ENCODE peak calls at places on chromosome 2, in ten cellular contexts. One of them, this sample, is unnamed.

GRCh38 chr2:174776223-174776622 is 12.0 kb upstream of the CHRNA1 start:
- DNase-seq in stimulated activated CD8-positive, alpha-beta memory T cell treated with anti-CD3 and anti-CD28 coated beads, Interleukin-15, amount 100 ng/mL, for 24 hours: no peak
- DNase-seq in T-helper 1 cell: no peak
- DNase-seq in hepatic stellate cell: no peak
- DNase-seq in MM.1S: no peak
- DNase-seq in HFFc6: no peak
- DNase-seq in NCI-H1092: no peak
- DNase-seq in NCI-H524: no peak
- DNase-seq in AG04449: no peak
- DNase-seq in NCI-H774: no peak
- DNase-seq in this sample: no peak

GRCh38 chr2:75025633-75026380 is 67.4 kb downstream of the POLE4 start:
- DNase-seq in MM.1S: no peak
- DNase-seq in AG04449: no peak
- DNase-seq in stimulated activated CD8-positive, alpha-beta memory T cell treated with anti-CD3 and anti-CD28 coated beads, Interleukin-15, amount 100 ng/mL, for 24 hours: no peak
- DNase-seq in HFFc6: peak
- DNase-seq in NCI-H774: no peak
- DNase-seq in hepatic stellate cell: no peak
- DNase-seq in T-helper 1 cell: no peak
- DNase-seq in NCI-H1092: no peak
- DNase-seq in NCI-H524: no peak
- DNase-seq in this sample: no peak

GRCh38 chr2:223056656-223057418 is 4.8 kb downstream of the KCNE4 start:
- DNase-seq in HFFc6: no peak
- DNase-seq in NCI-H524: no peak
- DNase-seq in MM.1S: no peak
- DNase-seq in NCI-H774: no peak
- DNase-seq in hepatic stellate cell: no peak
- DNase-seq in T-helper 1 cell: no peak
- DNase-seq in NCI-H1092: peak
- DNase-seq in stimulated activated CD8-positive, alpha-beta memory T cell treated with anti-CD3 and anti-CD28 coated beads, Interleukin-15, amount 100 ng/mL, for 24 hours: no peak
- DNase-seq in AG04449: no peak
- DNase-seq in this sample: no peak

GRCh38 chr2:171687287-171688128 is at the start of gene DYNC1I2:
- DNase-seq in MM.1S: peak
- DNase-seq in hepatic stellate cell: peak
- DNase-seq in HFFc6: peak
- DNase-seq in stimulated activated CD8-positive, alpha-beta memory T cell treated with anti-CD3 and anti-CD28 coated beads, Interleukin-15, amount 100 ng/mL, for 24 hours: peak
- DNase-seq in NCI-H524: peak
- DNase-seq in T-helper 1 cell: peak
- DNase-seq in AG04449: peak
- DNase-seq in NCI-H774: peak
- DNase-seq in NCI-H1092: peak
- DNase-seq in this sample: peak

GRCh38 chr2:232860593-232861241 is 9.3 kb upstream of the SNORC start:
- DNase-seq in HFFc6: no peak
- DNase-seq in NCI-H524: no peak
- DNase-seq in MM.1S: no peak
- DNase-seq in T-helper 1 cell: no peak
- DNase-seq in stimulated activated CD8-positive, alpha-beta memory T cell treated with anti-CD3 and anti-CD28 coated beads, Interleukin-15, amount 100 ng/mL, for 24 hours: no peak
- DNase-seq in NCI-H774: no peak
- DNase-seq in hepatic stellate cell: no peak
- DNase-seq in NCI-H1092: no peak
- DNase-seq in AG04449: no peak
- DNase-seq in this sample: no peak

GRCh38 chr2:149019768-149020167 is 18.7 kb upstream of the LYPD6B start:
- DNase-seq in T-helper 1 cell: no peak
- DNase-seq in stimulated activated CD8-positive, alpha-beta memory T cell treated with anti-CD3 and anti-CD28 coated beads, Interleukin-15, amount 100 ng/mL, for 24 hours: no peak
- DNase-seq in NCI-H524: no peak
- DNase-seq in HFFc6: no peak
- DNase-seq in AG04449: no peak
- DNase-seq in NCI-H774: peak
- DNase-seq in NCI-H1092: no peak
- DNase-seq in hepatic stellate cell: no peak
- DNase-seq in MM.1S: no peak
- DNase-seq in this sample: no peak

GRCh38 chr2:201021914-201022313 is 49.6 kb downstream of the HYCC2 start:
- DNase-seq in HFFc6: no peak
- DNase-seq in NCI-H774: no peak
- DNase-seq in T-helper 1 cell: peak
- DNase-seq in MM.1S: peak
- DNase-seq in stimulated activated CD8-positive, alpha-beta memory T cell treated with anti-CD3 and anti-CD28 coated beads, Interleukin-15, amount 100 ng/mL, for 24 hours: no peak
- DNase-seq in hepatic stellate cell: no peak
- DNase-seq in AG04449: no peak
- DNase-seq in NCI-H1092: no peak
- DNase-seq in NCI-H524: no peak
- DNase-seq in this sample: no peak

GRCh38 chr2:219687266-219687665 is 59.8 kb downstream of the SLC4A3 start:
- DNase-seq in T-helper 1 cell: no peak
- DNase-seq in HFFc6: peak
- DNase-seq in NCI-H524: no peak
- DNase-seq in hepatic stellate cell: no peak
- DNase-seq in MM.1S: no peak
- DNase-seq in NCI-H1092: no peak
- DNase-seq in AG04449: peak
- DNase-seq in stimulated activated CD8-positive, alpha-beta memory T cell treated with anti-CD3 and anti-CD28 coated beads, Interleukin-15, amount 100 ng/mL, for 24 hours: no peak
- DNase-seq in NCI-H774: no peak
- DNase-seq in this sample: no peak

GRCh38 chr2:18506883-18507519 is 53.5 kb downstream of the RDH14 start:
- DNase-seq in stimulated activated CD8-positive, alpha-beta memory T cell treated with anti-CD3 and anti-CD28 coated beads, Interleukin-15, amount 100 ng/mL, for 24 hours: no peak
- DNase-seq in hepatic stellate cell: no peak
- DNase-seq in AG04449: no peak
- DNase-seq in HFFc6: no peak
- DNase-seq in NCI-H524: no peak
- DNase-seq in NCI-H774: no peak
- DNase-seq in NCI-H1092: no peak
- DNase-seq in T-helper 1 cell: no peak
- DNase-seq in MM.1S: no peak
- DNase-seq in this sample: no peak

GRCh38 chr2:50746526-50746925 is 285.4 kb downstream of the NRXN1 start:
- DNase-seq in T-helper 1 cell: no peak
- DNase-seq in NCI-H774: no peak
- DNase-seq in AG04449: no peak
- DNase-seq in NCI-H1092: no peak
- DNase-seq in hepatic stellate cell: peak
- DNase-seq in HFFc6: no peak
- DNase-seq in NCI-H524: peak
- DNase-seq in MM.1S: peak
- DNase-seq in stimulated activated CD8-positive, alpha-beta memory T cell treated with anti-CD3 and anti-CD28 coated beads, Interleukin-15, amount 100 ng/mL, for 24 hours: no peak
- DNase-seq in this sample: peak

GRCh38 chr2:64945973-64946736 is 43.0 kb upstream of the SLC1A4 start:
- DNase-seq in NCI-H1092: no peak
- DNase-seq in NCI-H524: no peak
- DNase-seq in hepatic stellate cell: no peak
- DNase-seq in HFFc6: no peak
- DNase-seq in NCI-H774: no peak
- DNase-seq in AG04449: no peak
- DNase-seq in MM.1S: peak
- DNase-seq in T-helper 1 cell: peak
- DNase-seq in stimulated activated CD8-positive, alpha-beta memory T cell treated with anti-CD3 and anti-CD28 coated beads, Interleukin-15, amount 100 ng/mL, for 24 hours: peak
- DNase-seq in this sample: no peak

GRCh38 chr2:234990300-234990699 is 38.5 kb downstream of the SH3BP4 start:
- DNase-seq in T-helper 1 cell: no peak
- DNase-seq in NCI-H1092: no peak
- DNase-seq in MM.1S: no peak
- DNase-seq in AG04449: no peak
- DNase-seq in NCI-H524: no peak
- DNase-seq in HFFc6: no peak
- DNase-seq in stimulated activated CD8-positive, alpha-beta memory T cell treated with anti-CD3 and anti-CD28 coated beads, Interleukin-15, amount 100 ng/mL, for 24 hours: no peak
- DNase-seq in hepatic stellate cell: no peak
- DNase-seq in NCI-H774: no peak
- DNase-seq in this sample: no peak

GRCh38 chr2:45669109-45669508 is 17.6 kb downstream of the PRKCE start:
- DNase-seq in AG04449: no peak
- DNase-seq in hepatic stellate cell: no peak
- DNase-seq in NCI-H524: no peak
- DNase-seq in NCI-H1092: no peak
- DNase-seq in NCI-H774: no peak
- DNase-seq in HFFc6: no peak
- DNase-seq in MM.1S: no peak
- DNase-seq in T-helper 1 cell: no peak
- DNase-seq in stimulated activated CD8-positive, alpha-beta memory T cell treated with anti-CD3 and anti-CD28 coated beads, Interleukin-15, amount 100 ng/mL, for 24 hours: no peak
- DNase-seq in this sample: no peak

GRCh38 chr2:224284134-224284946 is 117.6 kb downstream of the FAM124B start:
- DNase-seq in HFFc6: peak
- DNase-seq in stimulated activated CD8-positive, alpha-beta memory T cell treated with anti-CD3 and anti-CD28 coated beads, Interleukin-15, amount 100 ng/mL, for 24 hours: no peak
- DNase-seq in NCI-H774: peak
- DNase-seq in hepatic stellate cell: no peak
- DNase-seq in T-helper 1 cell: peak
- DNase-seq in NCI-H1092: no peak
- DNase-seq in MM.1S: peak
- DNase-seq in NCI-H524: peak
- DNase-seq in AG04449: no peak
- DNase-seq in this sample: peak

GRCh38 chr2:197954328-197954727 is 149.9 kb downstream of the PLCL1 start:
- DNase-seq in AG04449: no peak
- DNase-seq in T-helper 1 cell: no peak
- DNase-seq in hepatic stellate cell: no peak
- DNase-seq in NCI-H524: no peak
- DNase-seq in HFFc6: no peak
- DNase-seq in NCI-H774: no peak
- DNase-seq in MM.1S: no peak
- DNase-seq in NCI-H1092: no peak
- DNase-seq in stimulated activated CD8-positive, alpha-beta memory T cell treated with anti-CD3 and anti-CD28 coated beads, Interleukin-15, amount 100 ng/mL, for 24 hours: no peak
- DNase-seq in this sample: no peak

GRCh38 chr2:74739733-74740241 is 85.7 kb downstream of the SEMA4F start:
- DNase-seq in NCI-H1092: no peak
- DNase-seq in NCI-H774: no peak
- DNase-seq in NCI-H524: no peak
- DNase-seq in HFFc6: no peak
- DNase-seq in hepatic stellate cell: no peak
- DNase-seq in MM.1S: no peak
- DNase-seq in stimulated activated CD8-positive, alpha-beta memory T cell treated with anti-CD3 and anti-CD28 coated beads, Interleukin-15, amount 100 ng/mL, for 24 hours: no peak
- DNase-seq in AG04449: no peak
- DNase-seq in T-helper 1 cell: no peak
- DNase-seq in this sample: no peak

GRCh38 chr2:208363485-208363884 is 43.1 kb upstream of the PTH2R start:
- DNase-seq in HFFc6: peak
- DNase-seq in T-helper 1 cell: peak
- DNase-seq in stimulated activated CD8-positive, alpha-beta memory T cell treated with anti-CD3 and anti-CD28 coated beads, Interleukin-15, amount 100 ng/mL, for 24 hours: no peak
- DNase-seq in hepatic stellate cell: peak
- DNase-seq in MM.1S: no peak
- DNase-seq in AG04449: peak
- DNase-seq in NCI-H774: no peak
- DNase-seq in NCI-H524: no peak
- DNase-seq in NCI-H1092: no peak
- DNase-seq in this sample: peak

GRCh38 chr2:146806295-146807005 is 1038.4 kb upstream of the ACVR2A start:
- DNase-seq in NCI-H1092: no peak
- DNase-seq in HFFc6: no peak
- DNase-seq in AG04449: no peak
- DNase-seq in hepatic stellate cell: no peak
- DNase-seq in NCI-H524: no peak
- DNase-seq in T-helper 1 cell: no peak
- DNase-seq in stimulated activated CD8-positive, alpha-beta memory T cell treated with anti-CD3 and anti-CD28 coated beads, Interleukin-15, amount 100 ng/mL, for 24 hours: no peak
- DNase-seq in NCI-H774: no peak
- DNase-seq in MM.1S: no peak
- DNase-seq in this sample: no peak

GRCh38 chr2:210584834-210585233 is 28.4 kb downstream of the CPS1 start:
- DNase-seq in NCI-H524: no peak
- DNase-seq in stimulated activated CD8-positive, alpha-beta memory T cell treated with anti-CD3 and anti-CD28 coated beads, Interleukin-15, amount 100 ng/mL, for 24 hours: no peak
- DNase-seq in T-helper 1 cell: no peak
- DNase-seq in NCI-H774: no peak
- DNase-seq in MM.1S: no peak
- DNase-seq in hepatic stellate cell: no peak
- DNase-seq in AG04449: no peak
- DNase-seq in HFFc6: no peak
- DNase-seq in NCI-H1092: no peak
- DNase-seq in this sample: no peak

GRCh38 chr2:224039080-224039769 is at the start of gene SERPINE2:
- DNase-seq in NCI-H774: peak
- DNase-seq in MM.1S: peak
- DNase-seq in HFFc6: peak
- DNase-seq in T-helper 1 cell: peak
- DNase-seq in NCI-H524: peak
- DNase-seq in NCI-H1092: peak
- DNase-seq in stimulated activated CD8-positive, alpha-beta memory T cell treated with anti-CD3 and anti-CD28 coated beads, Interleukin-15, amount 100 ng/mL, for 24 hours: peak
- DNase-seq in hepatic stellate cell: peak
- DNase-seq in AG04449: no peak
- DNase-seq in this sample: peak

GRCh38 chr2:157897106-157897971 is 21.2 kb upstream of the ACVR1 start:
- DNase-seq in AG04449: no peak
- DNase-seq in NCI-H1092: no peak
- DNase-seq in HFFc6: no peak
- DNase-seq in NCI-H774: no peak
- DNase-seq in hepatic stellate cell: no peak
- DNase-seq in MM.1S: peak
- DNase-seq in stimulated activated CD8-positive, alpha-beta memory T cell treated with anti-CD3 and anti-CD28 coated beads, Interleukin-15, amount 100 ng/mL, for 24 hours: no peak
- DNase-seq in T-helper 1 cell: peak
- DNase-seq in NCI-H524: no peak
- DNase-seq in this sample: no peak

GRCh38 chr2:19955544-19956422 is 34.1 kb downstream of the WDR35 start:
- DNase-seq in HFFc6: peak
- DNase-seq in hepatic stellate cell: peak
- DNase-seq in MM.1S: peak
- DNase-seq in NCI-H774: peak
- DNase-seq in T-helper 1 cell: peak
- DNase-seq in AG04449: peak
- DNase-seq in NCI-H524: peak
- DNase-seq in stimulated activated CD8-positive, alpha-beta memory T cell treated with anti-CD3 and anti-CD28 coated beads, Interleukin-15, amount 100 ng/mL, for 24 hours: no peak
- DNase-seq in NCI-H1092: no peak
- DNase-seq in this sample: peak

GRCh38 chr2:119085613-119086012 is 72.9 kb downstream of the C1QL2 start:
- DNase-seq in NCI-H524: peak
- DNase-seq in MM.1S: no peak
- DNase-seq in HFFc6: no peak
- DNase-seq in T-helper 1 cell: no peak
- DNase-seq in NCI-H1092: no peak
- DNase-seq in AG04449: no peak
- DNase-seq in hepatic stellate cell: no peak
- DNase-seq in NCI-H774: no peak
- DNase-seq in stimulated activated CD8-positive, alpha-beta memory T cell treated with anti-CD3 and anti-CD28 coated beads, Interleukin-15, amount 100 ng/mL, for 24 hours: no peak
- DNase-seq in this sample: no peak

GRCh38 chr2:157504623-157505022 is 60.7 kb upstream of the CYTIP start:
- DNase-seq in NCI-H524: no peak
- DNase-seq in NCI-H1092: no peak
- DNase-seq in MM.1S: no peak
- DNase-seq in T-helper 1 cell: no peak
- DNase-seq in HFFc6: no peak
- DNase-seq in hepatic stellate cell: no peak
- DNase-seq in NCI-H774: no peak
- DNase-seq in stimulated activated CD8-positive, alpha-beta memory T cell treated with anti-CD3 and anti-CD28 coated beads, Interleukin-15, amount 100 ng/mL, for 24 hours: no peak
- DNase-seq in AG04449: no peak
- DNase-seq in this sample: no peak

This sample was measured in HTR-8/SVneo.